ENCODE peak calls at places on chromosomes 4 and X, in four cellular contexts. One of them, this sample, is unnamed.

GRCh38 chr4:74920704-74921103 is 12.2 kb upstream of the PARM1 start:
- DNase-seq in GM04504: no peak
- DNase-seq in left cardiac atrium: no peak
- DNase-seq in BE2C: no peak
- DNase-seq in this sample: no peak

GRCh38 chr4:26325191-26325590 is 4.4 kb downstream of the RBPJ start:
- DNase-seq in BE2C: no peak
- DNase-seq in left cardiac atrium: no peak
- DNase-seq in GM04504: no peak
- DNase-seq in this sample: no peak

GRCh38 chr4:184306949-184307348 is 89.3 kb upstream of the ENPP6 start:
- DNase-seq in BE2C: no peak
- DNase-seq in GM04504: no peak
- DNase-seq in left cardiac atrium: no peak
- DNase-seq in this sample: no peak

GRCh38 chr4:80365928-80366327 is 30.4 kb downstream of the CFAP299 start:
- DNase-seq in left cardiac atrium: no peak
- DNase-seq in GM04504: peak
- DNase-seq in BE2C: no peak
- DNase-seq in this sample: peak

GRCh38 chrX:70455366-70456202 is 10.9 kb downstream of the DLG3 start:
- DNase-seq in BE2C: no peak
- DNase-seq in GM04504: no peak
- DNase-seq in left cardiac atrium: no peak
- DNase-seq in this sample: no peak

GRCh38 chr4:166432125-166432524 is 559.1 kb downstream of the TLL1 start:
- DNase-seq in GM04504: no peak
- DNase-seq in BE2C: no peak
- DNase-seq in left cardiac atrium: no peak
- DNase-seq in this sample: no peak

GRCh38 chr4:98260047-98260578 is 1.1 kb upstream of the RAP1GDS1 start:
- DNase-seq in GM04504: peak
- DNase-seq in BE2C: peak
- DNase-seq in left cardiac atrium: no peak
- DNase-seq in this sample: peak

GRCh38 chrX:34585561-34585960 is 71.5 kb downstream of the TMEM47 start:
- DNase-seq in left cardiac atrium: no peak
- DNase-seq in GM04504: no peak
- DNase-seq in BE2C: no peak
- DNase-seq in this sample: no peak

GRCh38 chrX:1336331-1337143 is at the start of gene IL3RA:
- DNase-seq in left cardiac atrium: no peak
- DNase-seq in GM04504: peak
- DNase-seq in BE2C: no peak
- DNase-seq in this sample: peak

GRCh38 chr4:184392748-184393334 is 81.5 kb downstream of the IRF2 start:
- DNase-seq in left cardiac atrium: no peak
- DNase-seq in BE2C: no peak
- DNase-seq in GM04504: no peak
- DNase-seq in this sample: peak

GRCh38 chr4:139791681-139792080 is 126.1 kb downstream of the MGST2 start:
- DNase-seq in left cardiac atrium: no peak
- DNase-seq in BE2C: no peak
- DNase-seq in GM04504: no peak
- DNase-seq in this sample: no peak

GRCh38 chr4:127578967-127579366 is 53.8 kb upstream of the INTU start:
- DNase-seq in GM04504: no peak
- DNase-seq in BE2C: no peak
- DNase-seq in left cardiac atrium: no peak
- DNase-seq in this sample: no peak

GRCh38 chr4:150874386-150875226 is 140.5 kb downstream of the LRBA start:
- DNase-seq in left cardiac atrium: peak
- DNase-seq in GM04504: no peak
- DNase-seq in BE2C: peak
- DNase-seq in this sample: no peak

GRCh38 chrX:130066975-130067615 is 43.2 kb downstream of the ELF4 start:
- DNase-seq in GM04504: no peak
- DNase-seq in left cardiac atrium: no peak
- DNase-seq in BE2C: no peak
- DNase-seq in this sample: no peak

GRCh38 chrX:47460561-47460960 is 22.5 kb downstream of the ZNF41 start:
- DNase-seq in BE2C: no peak
- DNase-seq in left cardiac atrium: no peak
- DNase-seq in GM04504: no peak
- DNase-seq in this sample: no peak

GRCh38 chr4:169885893-169886292 is 128.1 kb upstream of the HPF1 start:
- DNase-seq in GM04504: no peak
- DNase-seq in BE2C: no peak
- DNase-seq in left cardiac atrium: no peak
- DNase-seq in this sample: no peak

GRCh38 chr4:83582289-83582756 is 46.4 kb downstream of the GPAT3 start:
- DNase-seq in GM04504: peak
- DNase-seq in left cardiac atrium: no peak
- DNase-seq in BE2C: peak
- DNase-seq in this sample: no peak

GRCh38 chr4:186643501-186644315 is 79.9 kb downstream of the FAT1 start:
- DNase-seq in left cardiac atrium: no peak
- DNase-seq in GM04504: peak
- DNase-seq in BE2C: no peak
- DNase-seq in this sample: no peak

GRCh38 chr4:187586892-187587291 is 408.7 kb upstream of the ZFP42 start:
- DNase-seq in left cardiac atrium: no peak
- DNase-seq in GM04504: no peak
- DNase-seq in BE2C: no peak
- DNase-seq in this sample: no peak

GRCh38 chrX:135977611-135978010 is 3.8 kb upstream of the MMGT1 start:
- DNase-seq in left cardiac atrium: no peak
- DNase-seq in GM04504: no peak
- DNase-seq in BE2C: no peak
- DNase-seq in this sample: no peak

GRCh38 chrX:47179928-47180255 is 13.7 kb upstream of the UBA1 start:
- DNase-seq in left cardiac atrium: peak
- DNase-seq in GM04504: no peak
- DNase-seq in BE2C: no peak
- DNase-seq in this sample: no peak

GRCh38 chr4:62806786-62807185 is 1602.5 kb downstream of the TECRL start:
- DNase-seq in BE2C: no peak
- DNase-seq in GM04504: no peak
- DNase-seq in left cardiac atrium: no peak
- DNase-seq in this sample: no peak

GRCh38 chr4:155545456-155545855 is 121.2 kb upstream of the GUCY1A1 start:
- DNase-seq in BE2C: no peak
- DNase-seq in GM04504: no peak
- DNase-seq in left cardiac atrium: no peak
- DNase-seq in this sample: no peak

GRCh38 chr4:139556735-139557505 is 901 bp upstream of the SETD7 start:
- DNase-seq in left cardiac atrium: peak
- DNase-seq in GM04504: no peak
- DNase-seq in BE2C: peak
- DNase-seq in this sample: peak

GRCh38 chr4:171857302-171858005 is 44.2 kb downstream of the GALNTL6 start:
- DNase-seq in BE2C: no peak
- DNase-seq in GM04504: peak
- DNase-seq in left cardiac atrium: no peak
- DNase-seq in this sample: no peak